ENCODE peak calls at places on chromosome 16, in ten cellular contexts. C is activated naive CD4-positive, alpha-beta T cell treated with Interleukin-2 at 50 U/mL for 16 hours; Y is LoVo; M is NCI-H1694 treated with DMSO at 0.1 percent for 48 hours; R is EL; L is amniotic epithelial cell; V is posterior cingulate gyrus; E is WTC11; I is NCI-H2107; T is NCI-H1092 treated with DMSO at 0.1 percent for 48 hours. B is an unnamed sample.
A peak's percentile ranks its signal among the peaks of the same experiment; 100 is the strongest.

GRCh38 chr16:85608887-85609286 is 4.2 kb upstream of the GSE1 start:
- DNase-seq in R (no peak), I (no peak), T (no peak), V (no peak), L (no peak), E (no peak), M (no peak), C (no peak), Y (no peak), B (no peak)

GRCh38 chr16:47463771-47464624 is 2.9 kb downstream of the PHKB start:
- DNase-seq in M (no peak), E (no peak), Y (no peak), R (no peak), C (no peak), I (no peak), T (no peak), L (no peak), V (peak; percentile 21), B (no peak)

GRCh38 chr16:11160676-11161115 is 95.3 kb downstream of the SOCS1 start:
- DNase-seq in R (no peak), V (no peak), C (no peak), L (no peak), E (no peak), T (no peak), I (no peak), Y (no peak), M (no peak), B (no peak)

GRCh38 chr16:3025032-3026002 is 1.5 kb downstream of the THOC6 start:
- DNase-seq in L (no peak), I (no peak), V (no peak), M (no peak), T (no peak), Y (no peak), C (no peak), R (no peak), E (no peak), B (no peak)

GRCh38 chr16:75247249-75247648 is 4.2 kb downstream of the BCAR1 start:
- DNase-seq in E (no peak), R (no peak), T (no peak), M (no peak), C (no peak), Y (no peak), V (peak; percentile 88), I (no peak), L (no peak), B (no peak)

GRCh38 chr16:58022601-58023371 is 2.8 kb upstream of the MMP15 start:
- DNase-seq in E (no peak), C (no peak), I (peak; percentile 35), L (peak; percentile 73), T (peak; percentile 96), Y (no peak), M (peak; percentile 45), R (peak; percentile 81), V (peak; percentile 69), B (no peak)

GRCh38 chr16:80973991-80974390 is 32.7 kb downstream of the CMC2 start:
- DNase-seq in I (no peak), M (no peak), V (no peak), C (no peak), Y (no peak), L (peak; percentile 83), R (no peak), T (no peak), E (no peak), B (no peak)

GRCh38 chr16:456891-457483 is 31.5 kb downstream of the RAB11FIP3 start:
- DNase-seq in I (peak; percentile 57), V (peak; percentile 50), Y (no peak), R (no peak), L (peak; percentile 97), E (no peak), M (no peak), C (no peak), T (peak; percentile 26), B (no peak)

GRCh38 chr16:88378401-88378800 is 4.4 kb upstream of the ZNF469 start:
- DNase-seq in E (no peak), V (no peak), R (no peak), Y (no peak), T (no peak), I (no peak), L (no peak), M (no peak), C (no peak), B (no peak)

B was measured in type B pancreatic cell.